ENCODE peak calls at places on chromosomes 12 and 14, in nine cellular contexts. One of them, this sample, is unnamed.

GRCh38 chr14:22510527-22511110 is 78.4 kb downstream of the DAD1 start:
- DNase-seq in tibial nerve: no peak
- DNase-seq in uterus: no peak
- DNase-seq in Panc1: no peak
- DNase-seq in prostate gland: no peak
- DNase-seq in left lung: no peak
- DNase-seq in CD4-positive, CD25-positive, alpha-beta regulatory T cell: no peak
- DNase-seq in gastrocnemius medialis: no peak
- DNase-seq in psoas muscle: no peak
- DNase-seq in this sample: no peak

GRCh38 chr14:95979339-95980042 is 59.7 kb upstream of the C14orf132 start:
- DNase-seq in Panc1: no peak
- DNase-seq in left lung: no peak
- DNase-seq in CD4-positive, CD25-positive, alpha-beta regulatory T cell: no peak
- DNase-seq in tibial nerve: no peak
- DNase-seq in psoas muscle: no peak
- DNase-seq in prostate gland: no peak
- DNase-seq in uterus: no peak
- DNase-seq in gastrocnemius medialis: no peak
- DNase-seq in this sample: no peak

GRCh38 chr12:17778242-17778641 is 311.8 kb downstream of the RERGL start:
- DNase-seq in Panc1: no peak
- DNase-seq in prostate gland: no peak
- DNase-seq in gastrocnemius medialis: no peak
- DNase-seq in tibial nerve: no peak
- DNase-seq in uterus: no peak
- DNase-seq in psoas muscle: no peak
- DNase-seq in left lung: no peak
- DNase-seq in CD4-positive, CD25-positive, alpha-beta regulatory T cell: no peak
- DNase-seq in this sample: no peak

GRCh38 chr12:20101046-20101445 is 267.3 kb upstream of the PDE3A start:
- DNase-seq in CD4-positive, CD25-positive, alpha-beta regulatory T cell: no peak
- DNase-seq in uterus: no peak
- DNase-seq in left lung: no peak
- DNase-seq in tibial nerve: no peak
- DNase-seq in Panc1: no peak
- DNase-seq in prostate gland: no peak
- DNase-seq in psoas muscle: peak; percentile 36
- DNase-seq in gastrocnemius medialis: peak; percentile 25
- DNase-seq in this sample: peak; percentile 69

GRCh38 chr14:101069666-101070362 is 166.3 kb upstream of the RTL1 start:
- DNase-seq in psoas muscle: peak; percentile 3
- DNase-seq in CD4-positive, CD25-positive, alpha-beta regulatory T cell: no peak
- DNase-seq in prostate gland: no peak
- DNase-seq in uterus: no peak
- DNase-seq in Panc1: no peak
- DNase-seq in tibial nerve: no peak
- DNase-seq in gastrocnemius medialis: no peak
- DNase-seq in left lung: no peak
- DNase-seq in this sample: peak; percentile 50

GRCh38 chr12:106924458-106924857 is 31.2 kb upstream of the TMEM263 start:
- DNase-seq in tibial nerve: no peak
- DNase-seq in psoas muscle: no peak
- DNase-seq in uterus: no peak
- DNase-seq in left lung: no peak
- DNase-seq in gastrocnemius medialis: no peak
- DNase-seq in Panc1: no peak
- DNase-seq in CD4-positive, CD25-positive, alpha-beta regulatory T cell: no peak
- DNase-seq in prostate gland: no peak
- DNase-seq in this sample: no peak

GRCh38 chr12:115341442-115341841 is 657.5 kb upstream of the TBX3 start:
- DNase-seq in left lung: no peak
- DNase-seq in tibial nerve: peak; percentile 94
- DNase-seq in CD4-positive, CD25-positive, alpha-beta regulatory T cell: no peak
- DNase-seq in uterus: peak; percentile 82
- DNase-seq in gastrocnemius medialis: peak; percentile 82
- DNase-seq in Panc1: peak; percentile 84
- DNase-seq in prostate gland: no peak
- DNase-seq in psoas muscle: peak; percentile 84
- DNase-seq in this sample: peak; percentile 93

GRCh38 chr14:81946808-81947798 is 413.4 kb upstream of the SEL1L start:
- DNase-seq in prostate gland: no peak
- DNase-seq in left lung: no peak
- DNase-seq in gastrocnemius medialis: no peak
- DNase-seq in Panc1: no peak
- DNase-seq in uterus: no peak
- DNase-seq in CD4-positive, CD25-positive, alpha-beta regulatory T cell: no peak
- DNase-seq in psoas muscle: no peak
- DNase-seq in tibial nerve: no peak
- DNase-seq in this sample: no peak

GRCh38 chr14:103386632-103387329 is 1.6 kb downstream of the MARK3 start:
- DNase-seq in left lung: no peak
- DNase-seq in CD4-positive, CD25-positive, alpha-beta regulatory T cell: no peak
- DNase-seq in gastrocnemius medialis: no peak
- DNase-seq in Panc1: no peak
- DNase-seq in psoas muscle: no peak
- DNase-seq in prostate gland: no peak
- DNase-seq in tibial nerve: no peak
- DNase-seq in uterus: no peak
- DNase-seq in this sample: no peak

GRCh38 chr12:120119395-120119973 is 2.9 kb upstream of the RAB35 start:
- DNase-seq in gastrocnemius medialis: no peak
- DNase-seq in CD4-positive, CD25-positive, alpha-beta regulatory T cell: no peak
- DNase-seq in prostate gland: no peak
- DNase-seq in left lung: no peak
- DNase-seq in tibial nerve: no peak
- DNase-seq in psoas muscle: no peak
- DNase-seq in uterus: no peak
- DNase-seq in Panc1: no peak
- DNase-seq in this sample: no peak

GRCh38 chr14:68153275-68153674 is 333.7 kb downstream of the RAD51B start:
- DNase-seq in CD4-positive, CD25-positive, alpha-beta regulatory T cell: no peak
- DNase-seq in left lung: no peak
- DNase-seq in gastrocnemius medialis: no peak
- DNase-seq in psoas muscle: no peak
- DNase-seq in Panc1: no peak
- DNase-seq in uterus: no peak
- DNase-seq in prostate gland: no peak
- DNase-seq in tibial nerve: no peak
- DNase-seq in this sample: no peak

GRCh38 chr12:99486277-99486676 is 161.3 kb upstream of the GARIN6 start:
- DNase-seq in psoas muscle: no peak
- DNase-seq in uterus: no peak
- DNase-seq in left lung: no peak
- DNase-seq in gastrocnemius medialis: no peak
- DNase-seq in Panc1: no peak
- DNase-seq in CD4-positive, CD25-positive, alpha-beta regulatory T cell: no peak
- DNase-seq in prostate gland: no peak
- DNase-seq in tibial nerve: no peak
- DNase-seq in this sample: no peak
- H3K9me3 ChIP-seq in psoas muscle: peaks cover under 1% of the 10 kb centered on the region
- H3K9me3 ChIP-seq in uterus: no peaks in the 10 kb centered on the region
- H3K9me3 ChIP-seq in left lung: peaks cover 24% of the 10 kb centered on the region
- H3K9me3 ChIP-seq in gastrocnemius medialis: no peaks in the 10 kb centered on the region
- H3K9me3 ChIP-seq in Panc1: no peaks in the 10 kb centered on the region
- H3K9me3 ChIP-seq in CD4-positive, CD25-positive, alpha-beta regulatory T cell: no peaks in the 10 kb centered on the region
- H3K9me3 ChIP-seq in prostate gland: no peaks in the 10 kb centered on the region
- H3K9me3 ChIP-seq in tibial nerve: no peaks in the 10 kb centered on the region
- H3K9me3 ChIP-seq in this sample: peaks cover 45% of the 10 kb centered on the region

GRCh38 chr12:47754126-47754525 is 4.6 kb downstream of the RAPGEF3 start:
- DNase-seq in prostate gland: no peak
- DNase-seq in tibial nerve: no peak
- DNase-seq in Panc1: no peak
- DNase-seq in gastrocnemius medialis: no peak
- DNase-seq in uterus: no peak
- DNase-seq in left lung: no peak
- DNase-seq in psoas muscle: no peak
- DNase-seq in CD4-positive, CD25-positive, alpha-beta regulatory T cell: no peak
- DNase-seq in this sample: no peak

GRCh38 chr12:47757840-47758583 is 668 bp downstream of the RAPGEF3 start:
- DNase-seq in left lung: no peak
- DNase-seq in gastrocnemius medialis: no peak
- DNase-seq in psoas muscle: no peak
- DNase-seq in tibial nerve: no peak
- DNase-seq in Panc1: no peak
- DNase-seq in prostate gland: no peak
- DNase-seq in CD4-positive, CD25-positive, alpha-beta regulatory T cell: no peak
- DNase-seq in uterus: peak; percentile 50
- DNase-seq in this sample: no peak

GRCh38 chr12:47754881-47755280 is 3.8 kb downstream of the RAPGEF3 start:
- DNase-seq in left lung: no peak
- DNase-seq in psoas muscle: no peak
- DNase-seq in gastrocnemius medialis: no peak
- DNase-seq in prostate gland: peak; percentile 80
- DNase-seq in Panc1: no peak
- DNase-seq in uterus: no peak
- DNase-seq in tibial nerve: no peak
- DNase-seq in CD4-positive, CD25-positive, alpha-beta regulatory T cell: no peak
- DNase-seq in this sample: no peak

GRCh38 chr12:47757360-47757839 is 1.3 kb downstream of the RAPGEF3 start:
- DNase-seq in gastrocnemius medialis: no peak
- DNase-seq in Panc1: no peak
- DNase-seq in prostate gland: no peak
- DNase-seq in uterus: no peak
- DNase-seq in tibial nerve: no peak
- DNase-seq in CD4-positive, CD25-positive, alpha-beta regulatory T cell: no peak
- DNase-seq in left lung: no peak
- DNase-seq in psoas muscle: no peak
- DNase-seq in this sample: no peak

GRCh38 chr12:47755655-47756562 is 2.8 kb downstream of the RAPGEF3 start:
- DNase-seq in left lung: no peak
- DNase-seq in uterus: no peak
- DNase-seq in Panc1: no peak
- DNase-seq in gastrocnemius medialis: no peak
- DNase-seq in psoas muscle: no peak
- DNase-seq in prostate gland: peak; percentile 76
- DNase-seq in CD4-positive, CD25-positive, alpha-beta regulatory T cell: no peak
- DNase-seq in tibial nerve: no peak
- DNase-seq in this sample: no peak
- H3K27ac ChIP-seq in left lung: peak overlapping the region; percentile 39
- H3K27ac ChIP-seq in uterus: peak overlapping the region; percentile 35
- H3K27ac ChIP-seq in Panc1: no peak overlapping the region
- H3K27ac ChIP-seq in gastrocnemius medialis: peak overlapping the region; percentile 75
- H3K27ac ChIP-seq in psoas muscle: no peak overlapping the region
- H3K27ac ChIP-seq in prostate gland: peak overlapping the region; percentile 71
- H3K27ac ChIP-seq in CD4-positive, CD25-positive, alpha-beta regulatory T cell: no peak overlapping the region
- H3K27ac ChIP-seq in tibial nerve: no peak overlapping the region
- H3K27ac ChIP-seq in this sample: peak overlapping the region; percentile 94

DNA sequence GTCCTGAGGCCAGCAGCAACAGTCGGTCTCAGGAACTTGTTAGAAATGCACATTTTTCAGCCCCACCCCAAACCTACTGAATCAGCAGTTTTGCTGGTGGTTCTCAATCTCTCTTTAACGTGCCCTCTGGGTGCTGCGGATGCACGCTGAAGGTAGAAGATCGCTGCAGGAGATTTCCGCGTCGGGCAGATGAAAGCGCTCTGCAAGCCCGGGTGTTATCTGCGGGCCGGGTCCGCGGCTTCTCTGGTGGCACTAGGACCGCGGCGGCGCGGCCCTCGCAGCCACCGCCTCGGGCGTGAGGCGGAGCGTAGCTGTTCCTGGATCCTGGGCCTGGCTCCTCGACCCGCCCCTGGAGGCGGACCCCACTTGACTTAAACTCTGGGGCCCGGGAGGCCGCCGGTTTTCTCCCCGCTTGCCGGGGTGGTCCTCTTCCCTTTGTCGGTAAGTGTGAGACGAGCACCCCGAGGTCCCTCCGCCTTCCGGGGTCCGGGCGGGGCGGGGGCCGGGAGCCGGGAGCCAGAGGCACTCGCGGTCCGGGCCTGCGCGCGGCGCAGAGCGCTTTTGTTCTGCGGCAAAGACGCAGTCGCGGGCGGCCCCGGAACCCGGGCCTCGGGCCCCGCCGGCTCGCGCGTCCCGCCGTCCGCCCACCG is at the start of gene RESF1:
- DNase-seq in psoas muscle: peak; percentile 88
- DNase-seq in gastrocnemius medialis: peak; percentile 75
- DNase-seq in prostate gland: peak; percentile 87
- DNase-seq in uterus: peak; percentile 83
- DNase-seq in tibial nerve: peak; percentile 77
- DNase-seq in left lung: peak; percentile 98
- DNase-seq in Panc1: peak; percentile 53
- DNase-seq in CD4-positive, CD25-positive, alpha-beta regulatory T cell: peak; percentile 87
- DNase-seq in this sample: peak; percentile 93
- H3K9me3 ChIP-seq in psoas muscle: no peaks in the 10 kb centered on the region
- H3K9me3 ChIP-seq in gastrocnemius medialis: no peaks in the 10 kb centered on the region
- H3K9me3 ChIP-seq in prostate gland: no peaks in the 10 kb centered on the region
- H3K9me3 ChIP-seq in uterus: no peaks in the 10 kb centered on the region
- H3K9me3 ChIP-seq in tibial nerve: no peaks in the 10 kb centered on the region
- H3K9me3 ChIP-seq in left lung: peaks cover under 1% of the 10 kb centered on the region
- H3K9me3 ChIP-seq in Panc1: no peaks in the 10 kb centered on the region
- H3K9me3 ChIP-seq in CD4-positive, CD25-positive, alpha-beta regulatory T cell: no peaks in the 10 kb centered on the region
- H3K9me3 ChIP-seq in this sample: no peaks in the 10 kb centered on the region

GRCh38 chr14:71398450-71398849 is 491.2 kb downstream of the PCNX1 start:
- DNase-seq in Panc1: no peak
- DNase-seq in gastrocnemius medialis: no peak
- DNase-seq in tibial nerve: no peak
- DNase-seq in prostate gland: no peak
- DNase-seq in left lung: no peak
- DNase-seq in psoas muscle: no peak
- DNase-seq in uterus: no peak
- DNase-seq in CD4-positive, CD25-positive, alpha-beta regulatory T cell: no peak
- DNase-seq in this sample: no peak
- H3K27ac ChIP-seq in Panc1: no peak overlapping the region
- H3K27ac ChIP-seq in gastrocnemius medialis: no peak overlapping the region
- H3K27ac ChIP-seq in tibial nerve: peak overlapping the region; percentile 8
- H3K27ac ChIP-seq in prostate gland: no peak overlapping the region
- H3K27ac ChIP-seq in left lung: peak overlapping the region; percentile 55
- H3K27ac ChIP-seq in psoas muscle: no peak overlapping the region
- H3K27ac ChIP-seq in uterus: no peak overlapping the region
- H3K27ac ChIP-seq in CD4-positive, CD25-positive, alpha-beta regulatory T cell: no peak overlapping the region
- H3K27ac ChIP-seq in this sample: peak overlapping the region; percentile 41

DNA sequence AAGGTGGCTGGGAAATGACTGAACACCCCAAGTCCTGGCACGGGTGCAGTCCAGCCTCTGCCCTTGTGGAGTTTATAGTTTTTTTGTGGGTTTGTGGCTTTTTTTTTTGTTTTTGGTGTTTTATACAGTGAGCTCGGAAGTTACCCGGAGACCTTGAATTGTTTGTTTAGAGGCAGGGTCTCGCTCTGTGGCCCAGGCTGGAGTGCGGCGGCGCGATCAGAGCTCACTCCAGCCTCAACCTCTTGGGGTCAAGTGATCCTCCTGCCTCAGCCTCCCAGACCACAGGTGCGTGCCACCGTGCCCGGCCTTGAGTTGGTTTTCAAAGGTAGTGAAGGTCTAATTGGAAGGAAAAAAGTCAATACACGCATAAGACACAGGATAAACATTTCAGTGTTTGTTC is 879 bp upstream of the ANHX start:
- DNase-seq in uterus: no peak
- DNase-seq in prostate gland: no peak
- DNase-seq in left lung: no peak
- DNase-seq in tibial nerve: no peak
- DNase-seq in Panc1: no peak
- DNase-seq in gastrocnemius medialis: no peak
- DNase-seq in psoas muscle: no peak
- DNase-seq in CD4-positive, CD25-positive, alpha-beta regulatory T cell: no peak
- DNase-seq in this sample: no peak
- H3K9me3 ChIP-seq in uterus: no peaks in the 10 kb centered on the region
- H3K9me3 ChIP-seq in prostate gland: no peaks in the 10 kb centered on the region
- H3K9me3 ChIP-seq in left lung: peaks cover 77% of the 10 kb centered on the region
- H3K9me3 ChIP-seq in tibial nerve: no peaks in the 10 kb centered on the region
- H3K9me3 ChIP-seq in Panc1: peaks cover 2% of the 10 kb centered on the region
- H3K9me3 ChIP-seq in gastrocnemius medialis: peaks cover 9% of the 10 kb centered on the region
- H3K9me3 ChIP-seq in psoas muscle: no peaks in the 10 kb centered on the region
- H3K9me3 ChIP-seq in CD4-positive, CD25-positive, alpha-beta regulatory T cell: peaks cover 7% of the 10 kb centered on the region
- H3K9me3 ChIP-seq in this sample: peaks cover 8% of the 10 kb centered on the region

GRCh38 chr12:112151766-112152541 is 26.6 kb downstream of the TRAFD1 start:
- DNase-seq in CD4-positive, CD25-positive, alpha-beta regulatory T cell: no peak
- DNase-seq in Panc1: no peak
- DNase-seq in gastrocnemius medialis: no peak
- DNase-seq in uterus: no peak
- DNase-seq in tibial nerve: no peak
- DNase-seq in psoas muscle: no peak
- DNase-seq in prostate gland: no peak
- DNase-seq in left lung: no peak
- DNase-seq in this sample: no peak
- H3K27ac ChIP-seq in CD4-positive, CD25-positive, alpha-beta regulatory T cell: no peak overlapping the region
- H3K27ac ChIP-seq in Panc1: no peak overlapping the region
- H3K27ac ChIP-seq in gastrocnemius medialis: no peak overlapping the region
- H3K27ac ChIP-seq in uterus: no peak overlapping the region
- H3K27ac ChIP-seq in tibial nerve: no peak overlapping the region
- H3K27ac ChIP-seq in psoas muscle: no peak overlapping the region
- H3K27ac ChIP-seq in prostate gland: no peak overlapping the region
- H3K27ac ChIP-seq in left lung: no peak overlapping the region
- H3K27ac ChIP-seq in this sample: no peak overlapping the region

This sample was measured in ascending aorta.